ENCODE peak calls at places on chromosome 11, in five cellular contexts. One of them, this sample, is unnamed.

GRCh38 chr11:57649826-57650738 is at the start of gene YPEL4:
- DNase-seq in sigmoid colon: peak; percentile 84
- DNase-seq in brain microvascular endothelial cell: peak; percentile 74
- DNase-seq in H9: peak; percentile 83
- DNase-seq in foreskin keratinocyte: no peak
- DNase-seq in this sample: no peak

GRCh38 chr11:201936-202335 is 5.3 kb downstream of the BET1L start:
- DNase-seq in sigmoid colon: no peak
- DNase-seq in brain microvascular endothelial cell: no peak
- DNase-seq in H9: no peak
- DNase-seq in foreskin keratinocyte: no peak
- DNase-seq in this sample: no peak

GRCh38 chr11:121467965-121468364 is 15.2 kb upstream of the SORL1-AS1 start:
- DNase-seq in sigmoid colon: no peak
- DNase-seq in brain microvascular endothelial cell: no peak
- DNase-seq in H9: no peak
- DNase-seq in foreskin keratinocyte: no peak
- DNase-seq in this sample: no peak

GRCh38 chr11:120431633-120432032 is 79.9 kb upstream of the GRIK4 start:
- DNase-seq in sigmoid colon: no peak
- DNase-seq in brain microvascular endothelial cell: peak; percentile 62
- DNase-seq in H9: peak; percentile 33
- DNase-seq in foreskin keratinocyte: no peak
- DNase-seq in this sample: no peak

GRCh38 chr11:20156876-20157613 is 3.2 kb downstream of the DBX1 start:
- DNase-seq in sigmoid colon: no peak
- DNase-seq in brain microvascular endothelial cell: no peak
- DNase-seq in H9: no peak
- DNase-seq in foreskin keratinocyte: no peak
- DNase-seq in this sample: no peak

GRCh38 chr11:96102664-96103068 is 178.8 kb upstream of the MTMR2 start:
- DNase-seq in sigmoid colon: no peak
- DNase-seq in brain microvascular endothelial cell: peak; percentile 52
- DNase-seq in H9: no peak
- DNase-seq in foreskin keratinocyte: no peak
- DNase-seq in this sample: no peak

GRCh38 chr11:17013548-17014320 is 480 bp downstream of the PLEKHA7 start:
- DNase-seq in sigmoid colon: peak; percentile 62
- DNase-seq in brain microvascular endothelial cell: no peak
- DNase-seq in H9: peak; percentile 65
- DNase-seq in foreskin keratinocyte: no peak
- DNase-seq in this sample: peak; percentile 46

GRCh38 chr11:123587044-123587443 is 67.4 kb downstream of the SCN3B start:
- DNase-seq in sigmoid colon: no peak
- DNase-seq in brain microvascular endothelial cell: no peak
- DNase-seq in H9: no peak
- DNase-seq in foreskin keratinocyte: no peak
- DNase-seq in this sample: no peak

GRCh38 chr11:78541537-78541936 is 33.1 kb downstream of the NARS2 start:
- DNase-seq in sigmoid colon: no peak
- DNase-seq in brain microvascular endothelial cell: no peak
- DNase-seq in H9: no peak
- DNase-seq in foreskin keratinocyte: no peak
- DNase-seq in this sample: no peak

GRCh38 chr11:26904801-26905200 is 89.1 kb upstream of the FIBIN start:
- DNase-seq in sigmoid colon: no peak
- DNase-seq in brain microvascular endothelial cell: no peak
- DNase-seq in H9: no peak
- DNase-seq in foreskin keratinocyte: no peak
- DNase-seq in this sample: no peak

GRCh38 chr11:46977940-46978595 is 41.5 kb downstream of the CSTPP1 start:
- DNase-seq in sigmoid colon: no peak
- DNase-seq in brain microvascular endothelial cell: peak; percentile 16
- DNase-seq in H9: no peak
- DNase-seq in foreskin keratinocyte: peak; percentile 11
- DNase-seq in this sample: no peak

GRCh38 chr11:88604255-88604654 is 266.7 kb upstream of the CTSC start:
- DNase-seq in sigmoid colon: no peak
- DNase-seq in brain microvascular endothelial cell: no peak
- DNase-seq in H9: no peak
- DNase-seq in foreskin keratinocyte: no peak
- DNase-seq in this sample: no peak

GRCh38 chr11:27697679-27698275 is 2.5 kb downstream of the BDNF start:
- DNase-seq in sigmoid colon: no peak
- DNase-seq in brain microvascular endothelial cell: no peak
- DNase-seq in H9: no peak
- DNase-seq in foreskin keratinocyte: no peak
- DNase-seq in this sample: no peak

GRCh38 chr11:107744736-107745135 is 32.9 kb upstream of the SLN start:
- DNase-seq in sigmoid colon: no peak
- DNase-seq in brain microvascular endothelial cell: no peak
- DNase-seq in H9: no peak
- DNase-seq in foreskin keratinocyte: no peak
- DNase-seq in this sample: no peak

GRCh38 chr11:88345408-88345807 is 7.9 kb upstream of the CTSC start:
- DNase-seq in sigmoid colon: no peak
- DNase-seq in brain microvascular endothelial cell: peak; percentile 71
- DNase-seq in H9: no peak
- DNase-seq in foreskin keratinocyte: no peak
- DNase-seq in this sample: no peak

GRCh38 chr11:2770556-2771301 is 70.9 kb upstream of the KCNQ1OT1 start:
- DNase-seq in sigmoid colon: peak; percentile 58
- DNase-seq in brain microvascular endothelial cell: no peak
- DNase-seq in H9: peak; percentile 13
- DNase-seq in foreskin keratinocyte: no peak
- DNase-seq in this sample: no peak

GRCh38 chr11:17353228-17354021 is 1.8 kb downstream of the NCR3LG1 start:
- DNase-seq in sigmoid colon: peak; percentile 87
- DNase-seq in brain microvascular endothelial cell: peak; percentile 70
- DNase-seq in H9: peak; percentile 77
- DNase-seq in foreskin keratinocyte: peak; percentile 40
- DNase-seq in this sample: peak; percentile 75

GRCh38 chr11:128692750-128693578 is 908 bp upstream of the FLI1 start:
- DNase-seq in sigmoid colon: no peak
- DNase-seq in brain microvascular endothelial cell: peak; percentile 42
- DNase-seq in H9: peak; percentile 58
- DNase-seq in foreskin keratinocyte: no peak
- DNase-seq in this sample: peak; percentile 51

GRCh38 chr11:76765863-76766350 is 17.2 kb upstream of the TSKU start:
- DNase-seq in sigmoid colon: no peak
- DNase-seq in brain microvascular endothelial cell: no peak
- DNase-seq in H9: no peak
- DNase-seq in foreskin keratinocyte: no peak
- DNase-seq in this sample: no peak

GRCh38 chr11:69384548-69385465 is 90.9 kb downstream of the MYEOV start:
- DNase-seq in sigmoid colon: no peak
- DNase-seq in brain microvascular endothelial cell: no peak
- DNase-seq in H9: peak; percentile 14
- DNase-seq in foreskin keratinocyte: no peak
- DNase-seq in this sample: no peak

GRCh38 chr11:83713701-83714100 is 427.5 kb upstream of the CCDC90B start:
- DNase-seq in sigmoid colon: no peak
- DNase-seq in brain microvascular endothelial cell: no peak
- DNase-seq in H9: no peak
- DNase-seq in foreskin keratinocyte: no peak
- DNase-seq in this sample: no peak

DNA sequence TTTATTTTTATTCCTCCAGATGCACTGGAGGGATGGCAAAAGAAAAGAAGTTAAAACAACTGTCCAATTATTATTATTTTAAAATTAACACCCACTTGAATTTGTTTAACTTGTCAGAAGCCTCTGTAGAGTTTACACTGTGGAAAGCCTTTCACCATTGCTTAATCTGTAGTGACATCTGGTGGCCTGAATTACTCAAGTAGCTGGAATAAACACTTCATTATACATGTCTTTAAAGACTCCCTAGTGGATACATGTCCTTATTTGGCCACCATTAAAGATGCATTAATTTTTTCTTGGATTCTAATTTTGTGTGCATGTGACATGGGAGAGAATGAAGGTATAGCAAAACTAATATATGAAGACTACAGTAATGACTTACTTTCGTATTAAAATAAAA is 1496.5 kb downstream of the FAM181B start:
- DNase-seq in sigmoid colon: no peak
- DNase-seq in brain microvascular endothelial cell: peak; percentile 64
- DNase-seq in H9: no peak
- DNase-seq in foreskin keratinocyte: peak; percentile 8
- DNase-seq in this sample: peak; percentile 4
- TF ChIP-seq CTCF in sigmoid colon: no peak
- TF ChIP-seq CTCF in brain microvascular endothelial cell: peak; percentile 21
- TF ChIP-seq CTCF in H9: peak; percentile 75
- TF ChIP-seq CTCF in foreskin keratinocyte: peak; percentile 75
- TF ChIP-seq CTCF in this sample: peak; percentile 64

GRCh38 chr11:13963949-13964770 is 1.6 kb downstream of the SPON1 start:
- DNase-seq in sigmoid colon: no peak
- DNase-seq in brain microvascular endothelial cell: no peak
- DNase-seq in H9: peak; percentile 48
- DNase-seq in foreskin keratinocyte: no peak
- DNase-seq in this sample: peak; percentile 64
- TF ChIP-seq CTCF in sigmoid colon: no peak
- TF ChIP-seq CTCF in brain microvascular endothelial cell: no peak
- TF ChIP-seq CTCF in H9: no peak
- TF ChIP-seq CTCF in foreskin keratinocyte: no peak
- TF ChIP-seq CTCF in this sample: no peak

GRCh38 chr11:34647131-34647530 is 26.2 kb downstream of the EHF start:
- DNase-seq in sigmoid colon: no peak
- DNase-seq in brain microvascular endothelial cell: no peak
- DNase-seq in H9: no peak
- DNase-seq in foreskin keratinocyte: no peak
- DNase-seq in this sample: no peak

GRCh38 chr11:34644669-34645406 is 23.9 kb downstream of the EHF start:
- DNase-seq in sigmoid colon: no peak
- DNase-seq in brain microvascular endothelial cell: peak; percentile 84
- DNase-seq in H9: no peak
- DNase-seq in foreskin keratinocyte: no peak
- DNase-seq in this sample: no peak

GRCh38 chr11:34648036-34648435 is 27.1 kb downstream of the EHF start:
- DNase-seq in sigmoid colon: no peak
- DNase-seq in brain microvascular endothelial cell: no peak
- DNase-seq in H9: no peak
- DNase-seq in foreskin keratinocyte: no peak
- DNase-seq in this sample: no peak

GRCh38 chr11:34647532-34647931 is 26.6 kb downstream of the EHF start:
- DNase-seq in sigmoid colon: no peak
- DNase-seq in brain microvascular endothelial cell: no peak
- DNase-seq in H9: no peak
- DNase-seq in foreskin keratinocyte: no peak
- DNase-seq in this sample: no peak

DNA sequence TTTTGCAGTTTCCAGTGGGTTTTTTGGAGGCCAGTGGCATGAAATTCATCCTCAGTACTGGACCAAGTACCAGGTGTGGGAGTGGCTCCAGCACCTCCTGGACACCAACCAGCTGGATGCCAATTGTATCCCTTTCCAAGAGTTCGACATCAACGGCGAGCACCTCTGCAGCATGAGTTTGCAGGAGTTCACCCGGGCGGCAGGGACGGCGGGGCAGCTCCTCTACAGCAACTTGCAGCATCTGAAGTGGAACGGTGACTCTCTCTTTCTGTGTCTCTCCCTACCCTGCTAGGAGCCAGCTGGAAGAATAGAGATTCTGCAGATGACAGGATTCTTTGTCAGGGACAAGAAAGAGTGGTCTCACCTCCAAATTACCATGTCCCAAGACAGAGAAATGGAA is 25.5 kb downstream of the EHF start:
- DNase-seq in sigmoid colon: no peak
- DNase-seq in brain microvascular endothelial cell: no peak
- DNase-seq in H9: no peak
- DNase-seq in foreskin keratinocyte: no peak
- DNase-seq in this sample: no peak
- TF ChIP-seq CTCF in sigmoid colon: no peak
- TF ChIP-seq CTCF in brain microvascular endothelial cell: no peak
- TF ChIP-seq CTCF in H9: no peak
- TF ChIP-seq CTCF in foreskin keratinocyte: no peak
- TF ChIP-seq CTCF in this sample: no peak

GRCh38 chr11:73726825-73727224 is 34.0 kb downstream of the RAB6A start:
- DNase-seq in sigmoid colon: no peak
- DNase-seq in brain microvascular endothelial cell: no peak
- DNase-seq in H9: no peak
- DNase-seq in foreskin keratinocyte: no peak
- DNase-seq in this sample: no peak

GRCh38 chr11:73734996-73735395 is 25.9 kb downstream of the RAB6A start:
- DNase-seq in sigmoid colon: no peak
- DNase-seq in brain microvascular endothelial cell: no peak
- DNase-seq in H9: no peak
- DNase-seq in foreskin keratinocyte: no peak
- DNase-seq in this sample: no peak

GRCh38 chr11:73728000-73728399 is 32.9 kb downstream of the RAB6A start:
- DNase-seq in sigmoid colon: no peak
- DNase-seq in brain microvascular endothelial cell: no peak
- DNase-seq in H9: no peak
- DNase-seq in foreskin keratinocyte: no peak
- DNase-seq in this sample: no peak

GRCh38 chr11:73729594-73730206 is 31.2 kb downstream of the RAB6A start:
- DNase-seq in sigmoid colon: no peak
- DNase-seq in brain microvascular endothelial cell: no peak
- DNase-seq in H9: peak; percentile 64
- DNase-seq in foreskin keratinocyte: no peak
- DNase-seq in this sample: peak; percentile 16
- TF ChIP-seq CTCF in sigmoid colon: no peak
- TF ChIP-seq CTCF in brain microvascular endothelial cell: peak; percentile 69
- TF ChIP-seq CTCF in H9: peak; percentile 79
- TF ChIP-seq CTCF in foreskin keratinocyte: peak; percentile 51
- TF ChIP-seq CTCF in this sample: peak; percentile 47

GRCh38 chr11:7905961-7906429 is 25.1 kb downstream of the OR10A6 start:
- DNase-seq in sigmoid colon: no peak
- DNase-seq in brain microvascular endothelial cell: no peak
- DNase-seq in H9: peak; percentile 59
- DNase-seq in foreskin keratinocyte: peak; percentile 80
- DNase-seq in this sample: no peak

GRCh38 chr11:7905549-7905948 is 25.5 kb downstream of the OR10A6 start:
- DNase-seq in sigmoid colon: no peak
- DNase-seq in brain microvascular endothelial cell: no peak
- DNase-seq in H9: no peak
- DNase-seq in foreskin keratinocyte: no peak
- DNase-seq in this sample: no peak

GRCh38 chr11:7903940-7904339 is 27.1 kb downstream of the OR10A6 start:
- DNase-seq in sigmoid colon: no peak
- DNase-seq in brain microvascular endothelial cell: no peak
- DNase-seq in H9: no peak
- DNase-seq in foreskin keratinocyte: no peak
- DNase-seq in this sample: no peak

GRCh38 chr11:7906481-7906880 is 24.6 kb downstream of the OR10A6 start:
- DNase-seq in sigmoid colon: no peak
- DNase-seq in brain microvascular endothelial cell: no peak
- DNase-seq in H9: no peak
- DNase-seq in foreskin keratinocyte: peak; percentile 64
- DNase-seq in this sample: no peak

GRCh38 chr11:7904910-7905309 is 26.2 kb downstream of the OR10A6 start:
- DNase-seq in sigmoid colon: no peak
- DNase-seq in brain microvascular endothelial cell: peak; percentile 14
- DNase-seq in H9: no peak
- DNase-seq in foreskin keratinocyte: no peak
- DNase-seq in this sample: no peak
- TF ChIP-seq CTCF in sigmoid colon: no peak
- TF ChIP-seq CTCF in brain microvascular endothelial cell: peak; percentile 53
- TF ChIP-seq CTCF in H9: peak; percentile 61
- TF ChIP-seq CTCF in foreskin keratinocyte: peak; percentile 78
- TF ChIP-seq CTCF in this sample: no peak

This sample was measured in nephron progenitor cell.